ENCODE peak calls at places on chromosomes 7 and 10, in six cellular contexts. R is A549; M is AG10803; Q is foreskin fibroblast; Y is suprapubic skin; E is stimulated activated CD4-positive, alpha-beta T cell treated with anti-CD3 and anti-CD28 coated beads, Interleukin-4, amount 100 ng/mL, for 24 hours. K is an unnamed sample.

GRCh38 chr7:115704884-115705283 is 325.7 kb downstream of the TFEC start:
- DNase-seq in Y (no peak), E (no peak), R (no peak), M (no peak), Q (no peak), K (no peak)

GRCh38 chr7:64946772-64947171 is 43.7 kb downstream of the ZNF273 start:
- DNase-seq in Q (no peak), M (no peak), R (no peak), Y (no peak), E (peak), K (no peak)

GRCh38 chr7:135448753-135449152 is 61.1 kb downstream of the CNOT4 start:
- DNase-seq in Y (no peak), R (no peak), Q (no peak), E (no peak), M (peak), K (peak)

GRCh38 chr7:94621120-94621519 is 34.8 kb downstream of the SGCE start:
- DNase-seq in Q (no peak), R (no peak), Y (no peak), E (no peak), M (no peak), K (no peak)

GRCh38 chr10:92204238-92204637 is 86.6 kb downstream of the CPEB3 start:
- DNase-seq in Q (no peak), R (no peak), Y (no peak), M (no peak), E (no peak), K (no peak)

GRCh38 chr7:142689439-142690168 is 59.7 kb upstream of the PRSS1 start:
- DNase-seq in Y (no peak), E (no peak), Q (no peak), R (no peak), M (no peak), K (no peak)

GRCh38 chr7:119562839-119563238 is 710.1 kb upstream of the KCND2 start:
- DNase-seq in Q (no peak), M (no peak), Y (no peak), R (no peak), E (no peak), K (no peak)

GRCh38 chr7:12729112-12729511 is 41.7 kb downstream of the ARL4A start:
- DNase-seq in Y (peak), R (no peak), E (no peak), M (peak), Q (peak), K (peak)

GRCh38 chr7:74203956-74204615 is 5.7 kb upstream of the LAT2 start:
- DNase-seq in Q (no peak), Y (peak), R (no peak), M (no peak), E (no peak), K (no peak)

GRCh38 chr10:43647576-43647975 is 1.1 kb downstream of the ZNF32 start:
- DNase-seq in Y (no peak), R (no peak), E (no peak), Q (no peak), M (peak), K (no peak)

GRCh38 chr10:34031410-34031809 is 696.9 kb upstream of the NRP1 start:
- DNase-seq in R (no peak), E (no peak), Y (peak), M (peak), Q (peak), K (peak)

GRCh38 chr7:92835140-92835850 is 1.1 kb downstream of the CDK6 start:
- DNase-seq in R (peak), M (peak), Q (peak), Y (peak), E (peak), K (peak)

GRCh38 chr7:43113622-43114450 is 1.4 kb downstream of the HECW1 start:
- DNase-seq in R (no peak), M (peak), E (no peak), Y (no peak), Q (no peak), K (peak)

GRCh38 chr7:128458956-128459355 is 3.3 kb downstream of the HILPDA start:
- DNase-seq in E (peak), Q (no peak), M (no peak), Y (no peak), R (no peak), K (no peak)

GRCh38 chr7:64795176-64795575 is 948 bp downstream of the ZNF138 start:
- DNase-seq in Y (no peak), M (no peak), Q (no peak), R (no peak), E (no peak), K (no peak)

GRCh38 chr10:1149793-1150637 is 93.8 kb downstream of the WDR37 start:
- DNase-seq in Y (no peak), Q (no peak), M (no peak), E (peak), R (no peak), K (no peak)

GRCh38 chr10:104043854-104044253 is 41.8 kb downstream of the COL17A1 start:
- DNase-seq in E (no peak), Y (no peak), M (no peak), Q (no peak), R (no peak), K (no peak)

K was measured in adipocyte.